ENCODE peak calls at places on chromosomes 16 and 17, in six cellular contexts. M is erythroblast, V is A549, E is breast epithelium, D is HCT116, L is endothelial cell of umbilical vein. S is an unnamed sample.

GRCh38 chr16:6725634-6726331 is 606.9 kb upstream of the RBFOX1 start:
- DNase-seq in E (no peak), D (no peak), L (no peak), V (peak; percentile 1), M (peak; percentile 0), S (no peak)

GRCh38 chr17:69574257-69575197 is 160.0 kb downstream of the MAP2K6 start:
- DNase-seq in M (no peak), D (no peak), V (peak; percentile 67), L (peak; percentile 61), E (no peak), S (no peak)

GRCh38 chr17:77318021-77318420 is 177.3 kb downstream of the SEC14L1 start:
- DNase-seq in V (no peak), E (no peak), M (no peak), L (no peak), D (no peak), S (no peak)

GRCh38 chr16:49544828-49545227 is 171.2 kb downstream of the C16orf78 start:
- DNase-seq in M (no peak), E (no peak), D (no peak), V (no peak), L (no peak), S (no peak)

GRCh38 chr17:76570877-76571471 is 14.7 kb downstream of the ST6GALNAC2 start:
- DNase-seq in L (no peak), V (peak; percentile 33), M (no peak), D (no peak), E (no peak), S (no peak)

GRCh38 chr16:21626659-21627277 is 25.6 kb downstream of the IGSF6 start:
- DNase-seq in L (peak; percentile 68), D (peak; percentile 4), E (no peak), V (peak; percentile 46), M (no peak), S (no peak)

GRCh38 chr16:11658896-11659708 is 9.2 kb upstream of the SNN start:
- DNase-seq in V (no peak), D (no peak), M (no peak), E (no peak), L (no peak), S (no peak)

GRCh38 chr16:67884-68789 is 4.3 kb downstream of the RHBDF1 start:
- DNase-seq in D (no peak), V (no peak), L (no peak), M (no peak), E (no peak), S (no peak)

GRCh38 chr17:59668816-59669215 is 38.4 kb downstream of the PTRH2 start:
- DNase-seq in V (peak; percentile 22), D (peak; percentile 49), M (no peak), E (no peak), L (peak; percentile 94), S (peak; percentile 17)

GRCh38 chr16:73369841-73370240 is 321.9 kb upstream of the ZFHX3 start:
- DNase-seq in E (no peak), L (no peak), V (no peak), D (no peak), M (no peak), S (no peak)

GRCh38 chr17:68437979-68438877 is 19.1 kb downstream of the WIPI1 start:
- DNase-seq in E (no peak), D (no peak), L (peak; percentile 79), V (no peak), M (peak; percentile 86), S (no peak)

GRCh38 chr17:76179496-76180467 is 38.7 kb upstream of the FOXJ1 start:
- DNase-seq in E (no peak), V (peak; percentile 40), D (no peak), M (peak; percentile 76), L (no peak), S (no peak)

GRCh38 chr17:32697728-32698625 is 178.9 kb downstream of the MYO1D start:
- DNase-seq in V (no peak), M (no peak), D (no peak), L (no peak), E (no peak), S (no peak)

GRCh38 chr17:1299729-1300579 is 20.5 kb downstream of the TRARG1 start:
- DNase-seq in M (no peak), V (no peak), D (no peak), L (no peak), E (no peak), S (no peak)

GRCh38 chr16:11245988-11246387 is 10.0 kb downstream of the SOCS1 start:
- DNase-seq in D (no peak), V (no peak), M (no peak), L (no peak), E (no peak), S (no peak)

GRCh38 chr17:81418710-81419332 is 23.6 kb downstream of the BAHCC1 start:
- DNase-seq in V (peak; percentile 84), D (no peak), M (no peak), E (no peak), L (no peak), S (no peak)

GRCh38 chr17:78734841-78735641 is 47.0 kb downstream of the CYTH1 start:
- DNase-seq in L (no peak), E (no peak), D (no peak), V (no peak), M (no peak), S (no peak)

GRCh38 chr17:17757391-17757791 is 76.1 kb downstream of the RAI1 start:
- DNase-seq in D (no peak), V (no peak), L (no peak), M (no peak), E (no peak), S (no peak)

GRCh38 chr16:79632289-79632688 is 31.8 kb upstream of the MAF start:
- DNase-seq in E (no peak), V (peak; percentile 19), L (no peak), D (no peak), M (no peak), S (no peak)

GRCh38 chr17:14330492-14330920 is 29.6 kb downstream of the HS3ST3B1 start:
- DNase-seq in D (no peak), E (no peak), L (no peak), M (no peak), V (no peak), S (no peak)

GRCh38 chr16:67873435-67874146 is 739 bp downstream of the EDC4 start:
- DNase-seq in V (no peak), D (no peak), E (no peak), M (peak; percentile 43), L (peak; percentile 34), S (no peak)

GRCh38 chr17:60652484-60653247 is 25.0 kb upstream of the BCAS3 start:
- DNase-seq in M (no peak), L (no peak), E (no peak), V (no peak), D (no peak), S (no peak)

GRCh38 chr17:2695961-2696760 is 15.4 kb downstream of the CLUH start:
- DNase-seq in L (no peak), M (no peak), E (peak; percentile 41), D (no peak), V (no peak), S (no peak)

GRCh38 chr17:64196626-64197025 is 66.4 kb downstream of the TEX2 start:
- DNase-seq in V (no peak), E (no peak), M (no peak), D (no peak), L (no peak), S (no peak)

GRCh38 chr16:6682142-6682811 is 650.4 kb upstream of the RBFOX1 start:
- DNase-seq in L (no peak), E (no peak), V (peak; percentile 14), M (peak; percentile 29), D (no peak), S (peak; percentile 19)

GRCh38 chr17:39927101-39927927 is at the start of the genes LRRC3C and ORMDL3:
- DNase-seq in L (peak; percentile 93), V (peak; percentile 93), D (peak; percentile 88), E (peak; percentile 94), M (peak; percentile 97), S (peak; percentile 75)
- TF ChIP-seq POLR2A in L (peak; percentile 70), V (peak; percentile 80), D (peak; percentile 31), E (peak; percentile 70), M (peak; percentile 56), S (peak; percentile 71)

GRCh38 chr16:56669005-56669839 is at the start of gene MT1H:
- DNase-seq in V (no peak), L (no peak), D (no peak), M (no peak), E (no peak), S (no peak)
- TF ChIP-seq POLR2A in V (no peak), L (no peak), D (no peak), M (no peak), E (no peak), S (no peak)

DNA sequence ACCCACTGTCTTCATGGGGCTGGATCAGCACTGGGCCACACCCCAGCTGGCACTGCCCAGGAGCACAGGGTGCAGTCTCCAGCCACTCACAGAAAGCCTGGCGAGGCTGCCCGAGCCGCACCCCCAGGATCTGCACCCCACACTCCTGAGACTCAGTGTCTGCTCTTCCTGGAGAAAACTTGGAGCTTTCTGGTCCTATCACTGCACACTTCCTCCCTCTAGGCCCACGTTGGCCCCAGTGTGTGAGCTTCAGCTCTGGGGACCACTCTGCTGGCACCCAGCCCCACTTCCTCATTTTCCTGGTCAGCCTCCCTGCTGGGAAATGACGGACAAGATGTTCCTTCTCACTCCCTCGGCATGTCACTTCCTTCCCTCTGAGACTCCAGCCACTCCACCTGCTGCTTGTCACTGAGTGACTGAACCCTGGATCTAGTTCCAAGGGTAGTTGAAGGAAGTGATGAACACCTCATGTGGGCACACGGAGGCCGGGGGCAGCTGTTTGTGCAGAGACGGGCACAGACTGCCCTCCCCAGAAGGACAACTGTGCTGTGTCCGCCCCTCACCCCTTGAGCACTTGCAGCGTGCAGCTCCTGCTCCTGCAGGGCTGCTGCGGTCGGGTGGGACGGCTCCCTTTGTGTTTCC is 29.0 kb downstream of the ZC3H18 start:
- DNase-seq in L (no peak), D (no peak), V (no peak), E (no peak), M (no peak), S (no peak)
- TF ChIP-seq POLR2A in L (no peak), D (no peak), V (no peak), E (no peak), M (no peak), S (no peak)

GRCh38 chr17:82648761-82649474 is 674 bp upstream of the WDR45B start:
- DNase-seq in M (no peak), E (no peak), D (no peak), V (peak; percentile 38), L (no peak), S (peak; percentile 38)

GRCh38 chr17:82649501-82650261 is 1.4 kb upstream of the WDR45B start:
- DNase-seq in M (no peak), E (no peak), V (no peak), D (no peak), L (no peak), S (no peak)

GRCh38 chr17:82650723-82651122 is 2.5 kb upstream of the WDR45B start:
- DNase-seq in V (no peak), E (no peak), M (peak; percentile 12), L (no peak), D (no peak), S (no peak)

GRCh38 chr17:82647593-82648164 is 565 bp downstream of the WDR45B start:
- DNase-seq in M (peak; percentile 54), L (peak; percentile 20), V (no peak), D (no peak), E (no peak), S (peak; percentile 53)

DNA sequence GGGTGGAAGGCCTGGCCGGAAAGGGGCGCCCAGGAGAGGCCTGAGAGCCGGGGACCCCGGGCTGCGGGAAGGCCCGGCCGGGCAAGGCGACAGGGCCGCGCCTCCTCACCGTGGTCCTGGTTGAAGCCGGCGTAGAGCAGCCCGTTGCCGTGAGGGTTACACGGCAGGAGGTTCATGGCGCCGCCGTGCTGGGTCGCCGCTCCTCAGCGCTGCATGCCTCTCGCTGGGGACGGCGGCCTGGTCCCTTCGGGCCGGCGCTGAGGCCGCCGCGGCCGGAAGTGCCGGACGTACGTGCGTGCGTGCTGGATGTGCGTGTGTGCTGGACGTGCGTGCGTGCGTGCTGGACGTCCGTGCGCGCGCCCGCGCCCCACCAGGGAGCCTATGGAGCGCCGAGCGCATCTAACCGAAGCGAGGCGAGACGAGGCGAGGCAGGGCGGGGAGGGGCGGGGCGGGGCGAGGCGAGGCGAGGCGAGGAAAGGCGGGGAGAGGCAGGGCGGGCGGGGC is at the start of gene WDR45B:
- DNase-seq in E (peak; percentile 90), L (peak; percentile 95), V (peak; percentile 99), M (peak; percentile 93), D (peak; percentile 94), S (peak; percentile 97)
- TF ChIP-seq POLR2A in E (peak; percentile 89), L (peak; percentile 93), V (peak; percentile 98), M (peak; percentile 77), D (peak; percentile 83), S (peak; percentile 99)

S was measured in H54.